ENCODE peak calls at places on chromosomes 4 and X, in seven cellular contexts. Z is activated gamma-delta T cell treated with Interleukin-2 at 50 U/mL for 16 hours; J is tibial artery; X is mesothelial cell of epicardium; M is NCI-H1105; T is stimulated activated CD4-positive, alpha-beta T cell treated with anti-CD3 and anti-CD28 coated beads, Interleukin-2, amount 100 ng/mL, for 24 hours; L is mucosa of gallbladder. K is an unnamed sample.

GRCh38 chr4:172843273-172843672 is 325.3 kb upstream of the GALNT7 start:
- DNase-seq in Z (no peak), J (no peak), X (no peak), M (no peak), T (no peak), L (no peak), K (no peak)

GRCh38 chr4:185992585-185992984 is 76.4 kb upstream of the TLR3 start:
- DNase-seq in Z (no peak), J (no peak), X (no peak), M (no peak), T (no peak), L (no peak), K (no peak)

GRCh38 chr4:102420563-102421221 is 75.4 kb upstream of the SLC39A8 start:
- DNase-seq in Z (no peak), J (no peak), X (no peak), M (no peak), T (no peak), L (no peak), K (no peak)

GRCh38 chr4:26163425-26164362 is 157.1 kb upstream of the RBPJ start:
- DNase-seq in Z (no peak), J (no peak), X (no peak), M (no peak), T (no peak), L (no peak), K (no peak)

GRCh38 chrX:133440797-133441163 is 25.5 kb upstream of the GPC4 start:
- DNase-seq in Z (no peak), J (no peak), X (no peak), M (no peak), T (no peak), L (no peak), K (no peak)

GRCh38 chrX:140712413-140713173 is 3.0 kb downstream of the LINC00632 start:
- DNase-seq in Z (no peak), J (peak; percentile 61), X (peak; percentile 92), M (peak; percentile 19), T (peak; percentile 17), L (peak; percentile 19), K (peak; percentile 9)

GRCh38 chr4:95507147-95507546 is 41.6 kb downstream of the UNC5C start:
- DNase-seq in Z (no peak), J (no peak), X (no peak), M (no peak), T (no peak), L (no peak), K (no peak)

GRCh38 chr4:1418494-1419285 is 12.4 kb upstream of the NKX1-1 start:
- DNase-seq in Z (no peak), J (no peak), X (peak; percentile 19), M (no peak), T (peak; percentile 14), L (no peak), K (no peak)

GRCh38 chr4:95548738-95549245 is at the start of gene UNC5C:
- DNase-seq in Z (no peak), J (peak; percentile 84), X (peak; percentile 71), M (no peak), T (no peak), L (peak; percentile 51), K (peak; percentile 7)

GRCh38 chr4:85478576-85478975 is 3.6 kb downstream of the ARHGAP24 start:
- DNase-seq in Z (no peak), J (no peak), X (no peak), M (no peak), T (no peak), L (no peak), K (no peak)

GRCh38 chr4:78220283-78220682 is 163.2 kb downstream of the FRAS1 start:
- DNase-seq in Z (no peak), J (no peak), X (no peak), M (no peak), T (no peak), L (no peak), K (no peak)

GRCh38 chrX:129939986-129940385 is 34.0 kb downstream of the UTP14A start:
- DNase-seq in Z (no peak), J (no peak), X (no peak), M (no peak), T (no peak), L (no peak), K (no peak)

GRCh38 chrX:104921606-104922205 is 298.8 kb downstream of the TEX13A start:
- DNase-seq in Z (no peak), J (no peak), X (peak; percentile 36), M (no peak), T (no peak), L (peak; percentile 13), K (no peak)

GRCh38 chr4:109406337-109406931 is 27.2 kb upstream of the SEC24B start:
- DNase-seq in Z (peak; percentile 14), J (no peak), X (no peak), M (peak; percentile 7), T (peak; percentile 23), L (peak; percentile 20), K (peak; percentile 52)

K was measured in ACHN.